ENCODE peak calls at places on chromosome 6, in five cellular contexts. One of them, this sample, is unnamed.

GRCh38 chr6:167795321-167795811 is 31.3 kb upstream of the AFDN start:
- DNase-seq in HuH-7.5: no peak
- DNase-seq in NCI-H82: no peak
- DNase-seq in activated CD4-positive, alpha-beta T cell treated with anti-CD3 and anti-CD28 coated beads, Interleukin-2, amount 50 U/mL, for 1 hour: no peak
- DNase-seq in gastrocnemius medialis: no peak
- DNase-seq in this sample: no peak

GRCh38 chr6:69704916-69705315 is 91.9 kb downstream of the LMBRD1 start:
- DNase-seq in NCI-H82: no peak
- DNase-seq in activated CD4-positive, alpha-beta T cell treated with anti-CD3 and anti-CD28 coated beads, Interleukin-2, amount 50 U/mL, for 1 hour: no peak
- DNase-seq in gastrocnemius medialis: no peak
- DNase-seq in HuH-7.5: no peak
- DNase-seq in this sample: no peak

GRCh38 chr6:157270916-157271315 is 52.4 kb downstream of the TMEM242 start:
- DNase-seq in activated CD4-positive, alpha-beta T cell treated with anti-CD3 and anti-CD28 coated beads, Interleukin-2, amount 50 U/mL, for 1 hour: no peak
- DNase-seq in NCI-H82: no peak
- DNase-seq in gastrocnemius medialis: no peak
- DNase-seq in HuH-7.5: no peak
- DNase-seq in this sample: no peak

GRCh38 chr6:152859225-152859624 is 108.6 kb downstream of the VIP start:
- DNase-seq in HuH-7.5: no peak
- DNase-seq in activated CD4-positive, alpha-beta T cell treated with anti-CD3 and anti-CD28 coated beads, Interleukin-2, amount 50 U/mL, for 1 hour: no peak
- DNase-seq in gastrocnemius medialis: no peak
- DNase-seq in NCI-H82: no peak
- DNase-seq in this sample: no peak

GRCh38 chr6:146028835-146029572 is at the start of gene GRM1:
- DNase-seq in HuH-7.5: no peak
- DNase-seq in activated CD4-positive, alpha-beta T cell treated with anti-CD3 and anti-CD28 coated beads, Interleukin-2, amount 50 U/mL, for 1 hour: no peak
- DNase-seq in gastrocnemius medialis: no peak
- DNase-seq in NCI-H82: peak
- DNase-seq in this sample: peak

GRCh38 chr6:37487891-37488290 is 11.8 kb downstream of the CCDC167 start:
- DNase-seq in activated CD4-positive, alpha-beta T cell treated with anti-CD3 and anti-CD28 coated beads, Interleukin-2, amount 50 U/mL, for 1 hour: no peak
- DNase-seq in gastrocnemius medialis: no peak
- DNase-seq in NCI-H82: no peak
- DNase-seq in HuH-7.5: no peak
- DNase-seq in this sample: no peak

GRCh38 chr6:101286146-101286545 is 107.4 kb upstream of the GRIK2 start:
- DNase-seq in NCI-H82: no peak
- DNase-seq in activated CD4-positive, alpha-beta T cell treated with anti-CD3 and anti-CD28 coated beads, Interleukin-2, amount 50 U/mL, for 1 hour: no peak
- DNase-seq in gastrocnemius medialis: no peak
- DNase-seq in HuH-7.5: no peak
- DNase-seq in this sample: no peak

GRCh38 chr6:43922423-43923375 is 152.7 kb downstream of the VEGFA start:
- DNase-seq in HuH-7.5: no peak
- DNase-seq in activated CD4-positive, alpha-beta T cell treated with anti-CD3 and anti-CD28 coated beads, Interleukin-2, amount 50 U/mL, for 1 hour: no peak
- DNase-seq in NCI-H82: no peak
- DNase-seq in gastrocnemius medialis: no peak
- DNase-seq in this sample: no peak